ENCODE peak calls at places on chromosomes 11 and 22, in six cellular contexts. V is AG09319; Y is left kidney; X is thoracic aorta; U is stimulated activated CD4-positive, alpha-beta T cell treated with anti-CD3 and anti-CD28 coated beads, Interleukin-4, amount 100 ng/mL, for 48 hours; F is neural progenitor cell. Q is an unnamed sample.

GRCh38 chr11:23932485-23932898 is 564.4 kb upstream of the LUZP2 start:
- DNase-seq in V (no peak), Y (no peak), X (no peak), U (no peak), F (no peak), Q (no peak)

GRCh38 chr11:76241243-76242000 is 35.1 kb upstream of the WNT11 start:
- DNase-seq in V (no peak), Y (peak), X (no peak), U (no peak), F (no peak), Q (no peak)

GRCh38 chr22:23547818-23548500 is 32.1 kb downstream of the IGLL1 start:
- DNase-seq in V (no peak), Y (no peak), X (no peak), U (no peak), F (no peak), Q (no peak)

GRCh38 chr11:72777755-72778278 is 16.0 kb downstream of the STARD10 start:
- DNase-seq in V (no peak), Y (no peak), X (no peak), U (no peak), F (no peak), Q (no peak)

GRCh38 chr22:47059701-47060161 is 297.3 kb downstream of the TBC1D22A start:
- DNase-seq in V (no peak), Y (no peak), X (no peak), U (no peak), F (no peak), Q (no peak)

GRCh38 chr22:50315289-50316113 is 8.1 kb upstream of the PLXNB2 start:
- DNase-seq in V (no peak), Y (no peak), X (no peak), U (no peak), F (no peak), Q (no peak)

GRCh38 chr11:130476922-130477491 is 28.6 kb downstream of the ADAMTS15 start:
- DNase-seq in V (no peak), Y (no peak), X (no peak), U (no peak), F (no peak), Q (no peak)

GRCh38 chr11:127017482-127017881 is 16.9 kb upstream of the KIRREL3 start:
- DNase-seq in V (no peak), Y (peak), X (no peak), U (no peak), F (peak), Q (no peak)

GRCh38 chr22:16915711-16916110 is 90.5 kb upstream of the XKR3 start:
- DNase-seq in V (no peak), Y (no peak), X (no peak), U (no peak), F (no peak), Q (no peak)

GRCh38 chr11:1177771-1178090 is 20.0 kb downstream of the MUC5AC start:
- DNase-seq in V (no peak), Y (no peak), X (no peak), U (no peak), F (no peak), Q (no peak)

GRCh38 chr11:64148917-64149617 is 16.8 kb downstream of the MACROD1 start:
- DNase-seq in V (no peak), Y (no peak), X (no peak), U (no peak), F (no peak), Q (no peak)